ENCODE peak calls at places on chromosomes 12 and 14, in four cellular contexts. One of them, this sample, is unnamed.

GRCh38 chr14:106811167-106811566 is 1284.8 kb downstream of the TMEM121 start:
- ATAC-seq in upper lobe of left lung: no peak
- ATAC-seq in A549: no peak
- ATAC-seq in gastrocnemius medialis: no peak
- ATAC-seq in this sample: no peak

GRCh38 chr12:10900972-10901371 is 8.4 kb downstream of the TAS2R13 start:
- ATAC-seq in upper lobe of left lung: no peak
- ATAC-seq in A549: no peak
- ATAC-seq in gastrocnemius medialis: no peak
- ATAC-seq in this sample: no peak

GRCh38 chr14:101442451-101442850 is 118.8 kb upstream of the DIO3 start:
- ATAC-seq in upper lobe of left lung: peak; percentile 70
- ATAC-seq in A549: no peak
- ATAC-seq in gastrocnemius medialis: no peak
- ATAC-seq in this sample: no peak

GRCh38 chr12:92556622-92557421 is 146.0 kb upstream of the PLEKHG7 start:
- ATAC-seq in upper lobe of left lung: no peak
- ATAC-seq in A549: no peak
- ATAC-seq in gastrocnemius medialis: no peak
- ATAC-seq in this sample: no peak

GRCh38 chr12:4116251-4117111 is 157.1 kb upstream of the CCND2 start:
- ATAC-seq in upper lobe of left lung: no peak
- ATAC-seq in A549: peak; percentile 16
- ATAC-seq in gastrocnemius medialis: no peak
- ATAC-seq in this sample: peak; percentile 64

GRCh38 chr14:53963491-53964227 is 7.0 kb upstream of the BMP4 start:
- ATAC-seq in upper lobe of left lung: peak; percentile 82
- ATAC-seq in A549: peak; percentile 82
- ATAC-seq in gastrocnemius medialis: peak; percentile 33
- ATAC-seq in this sample: peak; percentile 67

GRCh38 chr14:49641697-49642129 is 6.7 kb upstream of the DNAAF2 start:
- ATAC-seq in upper lobe of left lung: peak; percentile 26
- ATAC-seq in A549: peak; percentile 39
- ATAC-seq in gastrocnemius medialis: peak; percentile 91
- ATAC-seq in this sample: no peak

GRCh38 chr14:51481643-51482042 is 170.1 kb upstream of the FRMD6 start:
- ATAC-seq in upper lobe of left lung: no peak
- ATAC-seq in A549: no peak
- ATAC-seq in gastrocnemius medialis: peak; percentile 57
- ATAC-seq in this sample: no peak

GRCh38 chr12:3976351-3976938 is 103.2 kb upstream of the PARP11 start:
- ATAC-seq in upper lobe of left lung: no peak
- ATAC-seq in A549: no peak
- ATAC-seq in gastrocnemius medialis: no peak
- ATAC-seq in this sample: no peak

GRCh38 chr12:124452576-124453391 is 114.6 kb downstream of the NCOR2 start:
- ATAC-seq in upper lobe of left lung: no peak
- ATAC-seq in A549: peak; percentile 4
- ATAC-seq in gastrocnemius medialis: no peak
- ATAC-seq in this sample: no peak

GRCh38 chr12:124454735-124455134 is 112.7 kb downstream of the NCOR2 start:
- ATAC-seq in upper lobe of left lung: no peak
- ATAC-seq in A549: no peak
- ATAC-seq in gastrocnemius medialis: no peak
- ATAC-seq in this sample: no peak

GRCh38 chr12:124455336-124455735 is 112.1 kb downstream of the NCOR2 start:
- ATAC-seq in upper lobe of left lung: no peak
- ATAC-seq in A549: no peak
- ATAC-seq in gastrocnemius medialis: no peak
- ATAC-seq in this sample: no peak

GRCh38 chr12:124454352-124454725 is 113.1 kb downstream of the NCOR2 start:
- ATAC-seq in upper lobe of left lung: no peak
- ATAC-seq in A549: no peak
- ATAC-seq in gastrocnemius medialis: no peak
- ATAC-seq in this sample: no peak

GRCh38 chr12:124453419-124454351 is 113.7 kb downstream of the NCOR2 start:
- ATAC-seq in upper lobe of left lung: peak; percentile 77
- ATAC-seq in A549: peak; percentile 76
- ATAC-seq in gastrocnemius medialis: peak; percentile 73
- ATAC-seq in this sample: peak; percentile 66
- TF ChIP-seq POLR2A in upper lobe of left lung: no peak
- TF ChIP-seq POLR2A in A549: no peak
- TF ChIP-seq POLR2A in gastrocnemius medialis: peak; percentile 66
- TF ChIP-seq POLR2A in this sample: no peak

GRCh38 chr14:78319411-78319810 is 149.2 kb downstream of the NRXN3 start:
- ATAC-seq in upper lobe of left lung: no peak
- ATAC-seq in A549: no peak
- ATAC-seq in gastrocnemius medialis: no peak
- ATAC-seq in this sample: no peak
- TF ChIP-seq POLR2A in upper lobe of left lung: no peak
- TF ChIP-seq POLR2A in A549: no peak
- TF ChIP-seq POLR2A in gastrocnemius medialis: no peak
- TF ChIP-seq POLR2A in this sample: no peak

DNA sequence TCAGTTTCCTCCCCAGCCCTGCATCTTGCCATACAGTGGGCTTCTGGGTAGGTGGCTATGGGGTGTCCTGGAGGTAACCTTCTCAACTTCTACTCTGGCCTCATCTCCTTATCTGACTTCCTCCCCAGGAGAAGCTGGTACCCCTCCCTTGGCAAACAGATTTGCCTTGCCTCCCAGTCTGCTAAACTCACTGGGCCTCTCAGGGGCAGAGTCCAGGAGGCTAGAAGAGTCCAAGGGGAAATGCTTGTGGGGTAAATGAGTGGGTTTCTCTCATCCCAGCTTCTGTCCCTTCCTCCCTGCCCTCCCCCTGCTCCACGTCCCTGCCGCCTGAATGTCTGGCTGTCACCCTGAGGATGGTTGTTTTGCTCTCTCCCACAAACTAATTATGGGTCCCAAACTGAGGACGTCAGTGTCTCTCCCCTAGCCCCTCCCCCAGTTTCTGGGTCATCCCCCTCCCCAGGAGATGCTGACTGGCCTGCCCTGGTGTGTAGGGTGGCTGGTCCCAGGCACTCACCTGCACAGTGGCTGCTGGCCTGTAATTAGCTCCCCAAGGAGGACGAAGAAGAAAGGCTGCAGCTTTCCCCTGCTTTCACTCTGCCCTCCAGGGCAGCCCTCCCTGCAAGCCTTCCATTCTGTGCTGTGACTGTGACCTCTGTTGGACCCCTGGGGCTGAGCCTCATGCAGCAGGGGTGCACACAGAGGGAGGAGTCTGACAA is at the start of gene LRP1-AS:
- ATAC-seq in upper lobe of left lung: no peak
- ATAC-seq in A549: no peak
- ATAC-seq in gastrocnemius medialis: no peak
- ATAC-seq in this sample: no peak
- TF ChIP-seq POLR2A in upper lobe of left lung: no peak
- TF ChIP-seq POLR2A in A549: no peak
- TF ChIP-seq POLR2A in gastrocnemius medialis: no peak
- TF ChIP-seq POLR2A in this sample: no peak

DNA sequence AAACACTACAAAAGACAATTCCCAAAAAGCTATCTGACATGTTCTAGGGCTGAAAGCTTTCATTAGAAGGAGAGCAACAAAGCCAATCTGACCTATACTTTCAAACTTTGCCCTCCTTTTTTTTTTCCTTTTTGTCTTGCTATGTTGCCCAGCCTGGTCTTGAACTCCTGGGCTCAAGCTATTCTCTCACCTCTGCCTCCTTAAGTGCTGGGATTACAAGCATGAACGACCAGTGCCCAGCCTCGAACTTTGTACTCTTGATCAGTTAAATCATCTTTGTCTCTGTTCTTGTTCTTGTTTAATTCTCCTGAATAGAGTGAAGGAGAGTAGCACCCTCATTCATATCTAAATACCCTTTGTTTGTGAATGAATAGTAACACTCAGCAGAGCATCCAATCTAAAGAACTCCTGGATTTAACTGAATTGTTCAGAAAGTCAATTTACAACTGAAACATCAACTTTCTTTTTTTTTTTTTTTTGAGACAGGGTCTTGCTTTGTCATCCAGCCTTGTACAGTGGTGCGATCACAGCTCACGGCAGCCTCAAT is 22.1 kb downstream of the ERP29 start:
- ATAC-seq in upper lobe of left lung: no peak
- ATAC-seq in A549: no peak
- ATAC-seq in gastrocnemius medialis: no peak
- ATAC-seq in this sample: no peak
- TF ChIP-seq POLR2A in upper lobe of left lung: no peak
- TF ChIP-seq POLR2A in A549: no peak
- TF ChIP-seq POLR2A in gastrocnemius medialis: no peak
- TF ChIP-seq POLR2A in this sample: no peak

DNA sequence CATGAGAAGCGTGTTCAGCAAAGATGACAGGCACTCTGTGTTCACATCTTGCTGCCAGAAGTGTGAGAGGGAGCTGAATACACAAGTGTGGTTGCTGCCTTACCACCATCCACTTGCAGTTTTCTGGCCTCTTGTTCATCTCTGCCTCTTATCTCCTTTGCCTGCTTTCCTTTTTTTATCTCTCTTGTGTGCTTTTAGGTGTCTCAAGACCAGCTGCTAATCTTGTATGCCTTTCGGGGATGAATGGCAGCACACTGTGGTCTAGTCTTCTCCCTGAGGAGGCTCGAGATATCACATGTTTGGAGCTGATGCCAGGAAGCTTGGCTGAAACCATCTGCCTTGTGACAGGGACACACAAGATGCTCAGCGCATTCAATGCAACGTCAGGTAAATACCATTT is 17.2 kb downstream of the FAM234B start:
- ATAC-seq in upper lobe of left lung: no peak
- ATAC-seq in A549: no peak
- ATAC-seq in gastrocnemius medialis: no peak
- ATAC-seq in this sample: no peak
- TF ChIP-seq POLR2A in upper lobe of left lung: no peak
- TF ChIP-seq POLR2A in A549: no peak
- TF ChIP-seq POLR2A in gastrocnemius medialis: no peak
- TF ChIP-seq POLR2A in this sample: no peak

GRCh38 chr14:80621701-80622100 is 319.8 kb downstream of the CEP128 start:
- ATAC-seq in upper lobe of left lung: no peak
- ATAC-seq in A549: no peak
- ATAC-seq in gastrocnemius medialis: no peak
- ATAC-seq in this sample: peak; percentile 80

GRCh38 chr14:80618751-80619329 is 322.7 kb downstream of the CEP128 start:
- ATAC-seq in upper lobe of left lung: no peak
- ATAC-seq in A549: no peak
- ATAC-seq in gastrocnemius medialis: no peak
- ATAC-seq in this sample: no peak

GRCh38 chr14:80615831-80616230 is 325.7 kb downstream of the CEP128 start:
- ATAC-seq in upper lobe of left lung: no peak
- ATAC-seq in A549: no peak
- ATAC-seq in gastrocnemius medialis: no peak
- ATAC-seq in this sample: no peak
- TF ChIP-seq POLR2A in upper lobe of left lung: no peak
- TF ChIP-seq POLR2A in A549: no peak
- TF ChIP-seq POLR2A in gastrocnemius medialis: no peak
- TF ChIP-seq POLR2A in this sample: no peak

GRCh38 chr14:42475289-42475688 is 868.6 kb downstream of the LRFN5 start:
- ATAC-seq in upper lobe of left lung: no peak
- ATAC-seq in A549: no peak
- ATAC-seq in gastrocnemius medialis: no peak
- ATAC-seq in this sample: no peak

GRCh38 chr14:42470427-42470719 is 863.7 kb downstream of the LRFN5 start:
- ATAC-seq in upper lobe of left lung: no peak
- ATAC-seq in A549: no peak
- ATAC-seq in gastrocnemius medialis: no peak
- ATAC-seq in this sample: no peak

DNA sequence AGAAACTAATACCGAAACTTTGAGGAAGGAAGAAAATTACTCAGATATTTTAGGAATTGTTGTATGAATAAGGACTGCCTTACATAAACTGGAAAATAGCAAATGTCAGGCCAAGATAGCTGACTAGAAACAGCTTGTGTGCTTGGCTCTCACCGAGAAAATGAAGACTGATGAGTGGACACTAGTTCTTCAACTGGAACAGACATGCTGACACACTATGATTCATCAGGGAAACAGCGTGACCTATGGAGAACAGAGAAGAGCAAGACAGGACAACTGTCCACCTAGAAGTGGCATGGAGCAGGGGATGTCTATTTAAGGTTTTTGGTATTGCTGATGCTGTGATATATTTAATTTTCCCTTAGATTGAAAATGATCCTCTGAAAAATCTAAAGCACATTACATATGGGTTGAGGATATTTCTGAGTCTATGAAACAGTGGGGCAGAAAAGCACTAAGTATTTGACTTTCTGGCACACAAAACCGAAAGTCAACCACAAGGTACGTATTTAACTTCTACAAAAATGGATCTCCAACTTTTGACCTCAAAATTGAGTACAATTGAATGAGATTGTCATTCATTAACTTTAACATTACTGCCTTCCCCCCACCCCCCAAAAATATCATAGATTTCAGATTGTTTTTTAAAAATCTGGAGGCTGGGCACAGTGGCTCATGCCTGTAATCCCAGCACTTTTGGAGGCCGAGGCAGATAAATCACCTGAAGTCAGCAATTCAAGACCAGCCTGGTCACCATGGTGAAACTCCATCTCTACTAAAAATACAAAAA is 863.2 kb downstream of the LRFN5 start:
- ATAC-seq in upper lobe of left lung: no peak
- ATAC-seq in A549: peak; percentile 97
- ATAC-seq in gastrocnemius medialis: no peak
- ATAC-seq in this sample: peak; percentile 46
- TF ChIP-seq POLR2A in upper lobe of left lung: no peak
- TF ChIP-seq POLR2A in A549: no peak
- TF ChIP-seq POLR2A in gastrocnemius medialis: no peak
- TF ChIP-seq POLR2A in this sample: no peak

DNA sequence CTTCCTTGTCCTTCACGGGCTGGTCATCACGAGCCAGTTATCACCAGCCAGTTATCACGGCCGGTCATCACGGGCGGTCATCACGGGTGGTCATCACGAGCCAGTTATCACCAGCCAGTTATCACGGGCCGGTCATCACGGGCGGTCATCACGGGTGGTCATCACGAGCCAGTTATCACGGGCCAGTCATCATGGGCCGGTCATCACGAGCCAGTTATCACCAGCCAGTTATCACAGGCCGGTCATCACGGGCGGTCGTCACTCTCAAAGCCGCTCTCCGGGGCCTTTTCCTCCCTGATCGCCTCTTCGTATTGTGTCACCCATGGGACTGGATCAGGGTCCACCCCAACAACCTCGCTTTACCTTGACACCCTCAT is 13.9 kb upstream of the FBRSL1 start:
- ATAC-seq in upper lobe of left lung: no peak
- ATAC-seq in A549: no peak
- ATAC-seq in gastrocnemius medialis: no peak
- ATAC-seq in this sample: no peak
- TF ChIP-seq POLR2A in upper lobe of left lung: no peak
- TF ChIP-seq POLR2A in A549: no peak
- TF ChIP-seq POLR2A in gastrocnemius medialis: no peak
- TF ChIP-seq POLR2A in this sample: no peak

GRCh38 chr14:102777711-102778615 is 714 bp downstream of the TRAF3 start:
- ATAC-seq in upper lobe of left lung: peak; percentile 55
- ATAC-seq in A549: peak; percentile 48
- ATAC-seq in gastrocnemius medialis: peak; percentile 55
- ATAC-seq in this sample: peak; percentile 77
- TF ChIP-seq POLR2A in upper lobe of left lung: no peak
- TF ChIP-seq POLR2A in A549: no peak
- TF ChIP-seq POLR2A in gastrocnemius medialis: no peak
- TF ChIP-seq POLR2A in this sample: peak; percentile 12

GRCh38 chr12:94262228-94263010 is 114.0 kb downstream of the PLXNC1 start:
- ATAC-seq in upper lobe of left lung: peak; percentile 91
- ATAC-seq in A549: peak; percentile 56
- ATAC-seq in gastrocnemius medialis: peak; percentile 78
- ATAC-seq in this sample: peak; percentile 90
- TF ChIP-seq POLR2A in upper lobe of left lung: peak; percentile 56
- TF ChIP-seq POLR2A in A549: no peak
- TF ChIP-seq POLR2A in gastrocnemius medialis: peak; percentile 14
- TF ChIP-seq POLR2A in this sample: no peak

This sample was measured in gastroesophageal sphincter.